ENCODE peak calls at places on chromosomes 4 and X, in six cellular contexts. M, T, R, G, L and A are unnamed samples.

GRCh38 chrX:151828434-151829080 is 84.1 kb upstream of the MAGEA4 start:
- DNase-seq in L (no peak), R (no peak), T (no peak), M (no peak), G (no peak), A (no peak)

GRCh38 chrX:116435597-116435996 is 809 bp upstream of the SLC6A14 start:
- DNase-seq in L (no peak), R (no peak), G (no peak), T (no peak), M (no peak), A (no peak)

GRCh38 chrX:77622233-77622632 is 163.8 kb downstream of the ATRX start:
- DNase-seq in T (no peak), R (no peak), G (no peak), M (no peak), L (no peak), A (no peak)

GRCh38 chrX:23503835-23504539 is 163.3 kb upstream of the PRDX4 start:
- DNase-seq in T (peak; percentile 79), M (no peak), R (no peak), G (peak; percentile 96), L (peak; percentile 83), A (no peak)

GRCh38 chr4:27463816-27464215 is 603.2 kb downstream of the STIM2 start:
- DNase-seq in M (no peak), G (peak; percentile 80), R (no peak), T (peak; percentile 54), L (no peak), A (no peak)

GRCh38 chr4:69576251-69576877 is 63.1 kb downstream of the UGT2A2 start:
- DNase-seq in M (no peak), T (no peak), G (no peak), L (no peak), R (no peak), A (no peak)

GRCh38 chr4:185468999-185469398 is 2.5 kb downstream of the CCDC110 start:
- DNase-seq in T (no peak), M (no peak), R (no peak), L (no peak), G (no peak), A (no peak)

GRCh38 chrX:151416521-151417048 is 19.6 kb downstream of the VMA21 start:
- DNase-seq in G (no peak), R (no peak), L (no peak), M (no peak), T (no peak), A (no peak)

GRCh38 chr4:793941-794621 is 31.8 kb downstream of the CPLX1 start:
- DNase-seq in T (no peak), G (no peak), M (no peak), R (no peak), L (no peak), A (no peak)

GRCh38 chr4:108113229-108113628 is 55.5 kb downstream of the LEF1 start:
- DNase-seq in L (no peak), G (no peak), T (no peak), M (no peak), R (peak; percentile 90), A (peak; percentile 67)

GRCh38 chr4:2928242-2929155 is 34.7 kb downstream of the NOP14 start:
- DNase-seq in G (no peak), R (no peak), M (no peak), T (no peak), L (no peak), A (no peak)

GRCh38 chr4:125187221-125187620 is 127.5 kb upstream of the FAT4 start:
- DNase-seq in R (no peak), L (no peak), M (no peak), T (no peak), G (peak; percentile 49), A (no peak)

GRCh38 chr4:76546282-76547166 is 111.5 kb downstream of the SHROOM3 start:
- DNase-seq in M (no peak), R (no peak), G (peak; percentile 82), L (no peak), T (no peak), A (no peak)

GRCh38 chr4:139163806-139164206 is 13.2 kb downstream of the ELF2 start:
- DNase-seq in L (no peak), T (no peak), M (no peak), G (no peak), R (no peak), A (no peak)

GRCh38 chr4:140856692-140857091 is 100.5 kb upstream of the TBC1D9 start:
- DNase-seq in M (no peak), R (no peak), L (peak; percentile 73), G (peak; percentile 51), T (peak; percentile 86), A (no peak)

GRCh38 chr4:30716158-30716557 is 4.0 kb upstream of the PCDH7 start:
- DNase-seq in T (peak; percentile 72), M (no peak), G (peak; percentile 51), R (no peak), L (no peak), A (no peak)

GRCh38 chrX:154084449-154085300 is 12.8 kb downstream of the MECP2 start:
- DNase-seq in M (no peak), T (no peak), R (no peak), G (no peak), L (no peak), A (no peak)

GRCh38 chr4:57220734-57221133 is 110.5 kb upstream of the IGFBP7 start:
- DNase-seq in L (no peak), T (no peak), G (peak; percentile 12), M (no peak), R (no peak), A (no peak)

GRCh38 chr4:17562157-17562556 is 14.8 kb upstream of the LAP3 start:
- DNase-seq in G (peak; percentile 8), R (no peak), M (peak; percentile 18), L (no peak), T (no peak), A (no peak)

GRCh38 chr4:80213117-80213815 is 16.0 kb downstream of the PRDM8 start:
- DNase-seq in G (no peak), R (no peak), M (no peak), T (no peak), L (no peak), A (no peak)

GRCh38 chr4:101393256-101393655 is 45.9 kb upstream of the PPP3CA start:
- DNase-seq in R (no peak), G (peak; percentile 68), T (peak; percentile 81), M (no peak), L (no peak), A (no peak)

GRCh38 chr4:54908744-54909143 is 216.7 kb downstream of the KDR start:
- DNase-seq in R (no peak), G (no peak), L (no peak), M (no peak), T (no peak), A (no peak)

DNA sequence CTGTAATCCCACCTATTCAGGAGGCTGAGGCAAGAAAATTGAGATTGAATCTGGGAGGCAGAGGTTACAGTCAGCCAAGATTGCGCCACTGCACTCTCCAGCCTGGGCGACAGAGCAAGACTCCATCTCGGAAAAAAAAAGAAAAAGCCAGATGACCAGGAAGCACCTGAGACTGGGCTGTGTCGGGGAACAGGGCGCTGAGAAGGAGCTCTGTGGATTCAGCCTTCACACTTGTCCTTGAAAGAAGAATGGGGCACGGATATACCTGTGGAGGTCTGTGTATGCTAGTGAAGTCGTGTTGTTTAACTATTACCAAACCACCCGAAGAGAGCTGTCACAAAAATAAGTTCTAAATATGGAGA is 39.3 kb upstream of the TADA2B start:
- DNase-seq in T (no peak), R (no peak), L (no peak), G (no peak), M (no peak), A (no peak)
- H3K36me3 ChIP-seq in T (peaks cover 12% of the 10 kb centered on the region), R (peaks cover 58% of the 10 kb centered on the region), L (peaks cover 79% of the 10 kb centered on the region), G (peaks cover 20% of the 10 kb centered on the region), M (peaks cover 95% of the 10 kb centered on the region), A (peaks cover 65% of the 10 kb centered on the region)

GRCh38 chr4:7878323-7878722 is 61.3 kb downstream of the AFAP1 start:
- DNase-seq in L (no peak), G (no peak), M (no peak), T (no peak), R (no peak), A (no peak)

GRCh38 chr4:7877131-7877530 is 62.5 kb downstream of the AFAP1 start:
- DNase-seq in M (no peak), T (no peak), L (no peak), R (no peak), G (no peak), A (no peak)

GRCh38 chr4:7874838-7875237 is 64.8 kb downstream of the AFAP1 start:
- DNase-seq in T (no peak), L (no peak), M (no peak), R (no peak), G (no peak), A (no peak)

GRCh38 chr4:7873881-7874280 is 65.8 kb downstream of the AFAP1 start:
- DNase-seq in L (no peak), G (peak; percentile 30), M (no peak), T (no peak), R (no peak), A (no peak)

DNA sequence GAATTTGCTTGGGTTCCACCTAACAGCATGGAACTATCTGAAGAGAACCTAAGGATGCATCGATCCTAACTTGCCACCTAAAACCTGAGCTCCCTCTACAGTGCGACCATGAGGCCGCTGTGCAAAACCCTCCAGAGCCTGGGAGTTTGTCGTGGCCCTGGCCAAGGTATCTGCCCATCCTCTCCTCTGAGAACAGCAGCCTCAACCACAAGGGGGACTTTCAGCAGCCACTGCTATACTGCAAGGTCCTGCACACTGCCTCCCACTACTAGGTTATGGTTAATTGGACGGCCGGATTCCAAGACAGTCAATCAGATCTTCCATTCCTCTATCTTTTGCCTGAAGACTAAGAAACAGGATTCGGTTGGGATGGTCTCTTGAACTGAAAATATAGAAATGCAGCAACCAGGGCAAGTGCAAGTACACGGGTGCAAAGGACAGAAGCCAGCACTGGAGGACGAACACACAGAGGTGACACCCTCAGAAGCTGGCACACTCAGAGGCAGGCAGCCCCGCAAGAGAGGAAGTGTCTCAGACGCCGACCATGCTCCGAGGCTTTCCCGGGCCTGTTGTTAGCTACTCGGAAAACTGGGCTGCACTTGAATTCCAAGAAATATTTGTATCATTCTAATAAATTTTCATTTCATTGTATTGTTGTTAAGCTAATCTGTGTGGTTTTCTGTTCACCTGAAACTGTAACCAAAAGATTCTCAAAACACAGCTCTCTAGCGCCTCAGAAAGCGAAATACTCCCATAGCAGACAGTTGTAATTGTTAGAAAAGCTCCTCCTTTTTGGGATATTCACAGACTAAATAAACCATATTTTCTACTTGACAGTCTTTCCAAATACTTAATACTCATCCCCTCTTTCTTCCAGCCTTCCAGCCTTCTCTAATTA is 63.3 kb downstream of the AFAP1 start:
- DNase-seq in L (no peak), T (no peak), G (no peak), R (no peak), M (peak; percentile 8), A (peak; percentile 43)
- H3K4me1 ChIP-seq in L (peaks cover 68% of the 10 kb centered on the region), T (no peaks in the 10 kb centered on the region), G (peaks cover 57% of the 10 kb centered on the region), R (peaks cover 23% of the 10 kb centered on the region), M (no peaks in the 10 kb centered on the region), A (peaks cover 42% of the 10 kb centered on the region)

GRCh38 chr4:157992038-157992706 is 180.7 kb downstream of the GASK1B start:
- DNase-seq in T (peak; percentile 73), R (peak; percentile 6), L (no peak), M (peak; percentile 10), G (peak; percentile 81), A (no peak)
- H3K4me3 ChIP-seq in T (peak overlapping the region; percentile 13), R (peak overlapping the region; percentile 26), L (peak overlapping the region; percentile 45), M (no peak overlapping the region), G (peak overlapping the region; percentile 46), A (no peak overlapping the region)

DNA sequence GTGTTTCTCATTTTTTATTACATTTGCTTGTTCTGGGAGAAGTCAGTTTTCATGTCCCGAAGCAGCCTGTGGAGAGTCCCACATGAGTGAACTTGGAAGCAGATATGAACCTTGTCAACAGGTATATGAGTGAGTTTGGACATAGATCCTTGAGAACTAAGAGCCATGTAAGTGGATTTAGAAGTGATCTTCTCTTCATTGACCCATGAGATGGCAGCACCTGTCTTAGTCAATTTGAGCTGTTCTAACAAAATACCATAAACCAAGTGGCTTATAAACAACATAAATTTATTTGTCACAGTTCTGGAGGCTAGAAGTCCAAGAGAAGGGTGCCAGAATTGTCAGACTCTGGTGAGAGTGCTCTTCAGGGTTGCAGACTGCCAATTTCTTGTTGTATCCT is 1043.8 kb downstream of the ADGRL3 start:
- DNase-seq in G (peak; percentile 28), L (no peak), T (no peak), R (no peak), M (no peak), A (no peak)
- H3K36me3 ChIP-seq in G (no peaks in the 10 kb centered on the region), L (no peaks in the 10 kb centered on the region), T (no peaks in the 10 kb centered on the region), R (no peaks in the 10 kb centered on the region), M (no peaks in the 10 kb centered on the region), A (no peaks in the 10 kb centered on the region)